ENCODE peak calls at places on chromosomes 6 and 20, in seven cellular contexts. K is NCI-H345; F is activated T-cell treated with anti-CD3 and anti-CD28 coated beads, Interleukin-2, amount 50 U/mL, for 72 hours; V is fibroblast of mammary gland; X is HT-29; R is EL; I is hepatocyte. J is an unnamed sample.

GRCh38 chr6:3898270-3898994 is 49.3 kb downstream of the FAM50B start:
- DNase-seq in K (no peak), F (no peak), V (peak), X (no peak), R (no peak), I (no peak), J (no peak)

GRCh38 chr6:126180585-126180984 is 159.3 kb upstream of the CENPW start:
- DNase-seq in K (no peak), F (peak), V (peak), X (peak), R (peak), I (no peak), J (no peak)

GRCh38 chr6:42025790-42026311 is 24.5 kb upstream of the TAF8 start:
- DNase-seq in K (no peak), F (no peak), V (no peak), X (no peak), R (no peak), I (no peak), J (no peak)

GRCh38 chr6:169145991-169146501 is 107.6 kb downstream of the THBS2 start:
- DNase-seq in K (no peak), F (no peak), V (peak), X (no peak), R (no peak), I (peak), J (no peak)

GRCh38 chr6:41159415-41160082 is 3.4 kb downstream of the TREM2 start:
- DNase-seq in K (peak), F (no peak), V (no peak), X (no peak), R (no peak), I (peak), J (peak)

GRCh38 chr20:17531537-17532025 is 402 bp upstream of the BFSP1 start:
- DNase-seq in K (no peak), F (no peak), V (no peak), X (no peak), R (no peak), I (no peak), J (peak)

GRCh38 chr6:42354707-42355106 is 97.0 kb downstream of the TRERF1 start:
- DNase-seq in K (no peak), F (no peak), V (no peak), X (no peak), R (peak), I (no peak), J (no peak)

GRCh38 chr6:156767603-156768467 is 9.3 kb upstream of the ARID1B start:
- DNase-seq in K (no peak), F (no peak), V (peak), X (no peak), R (peak), I (no peak), J (no peak)

GRCh38 chr6:132060591-132060990 is 109.4 kb upstream of the CCN2 start:
- DNase-seq in K (no peak), F (no peak), V (peak), X (peak), R (peak), I (peak), J (peak)

GRCh38 chr20:59074456-59074855 is 31.9 kb upstream of the PRELID3B start:
- DNase-seq in K (no peak), F (peak), V (peak), X (no peak), R (peak), I (no peak), J (no peak)

GRCh38 chr6:87828044-87828443 is 126.0 kb upstream of the AKIRIN2 start:
- DNase-seq in K (no peak), F (no peak), V (no peak), X (no peak), R (no peak), I (no peak), J (no peak)

GRCh38 chr6:83878902-83879644 is 19.6 kb downstream of the CYB5R4 start:
- DNase-seq in K (no peak), F (no peak), V (no peak), X (no peak), R (no peak), I (peak), J (no peak)

GRCh38 chr6:35602133-35602946 is 86.4 kb downstream of the FKBP5 start:
- DNase-seq in K (no peak), F (no peak), V (peak), X (peak), R (no peak), I (peak), J (peak)

GRCh38 chr6:130742282-130742681 is 84.9 kb upstream of the SMLR1 start:
- DNase-seq in K (no peak), F (no peak), V (no peak), X (no peak), R (peak), I (no peak), J (no peak)

GRCh38 chr6:29529956-29530355 is 29.6 kb downstream of the UBD start:
- DNase-seq in K (no peak), F (no peak), V (no peak), X (no peak), R (no peak), I (no peak), J (no peak)

GRCh38 chr6:162602759-162603158 is 124.8 kb downstream of the PRKN start:
- DNase-seq in K (no peak), F (no peak), V (no peak), X (no peak), R (no peak), I (no peak), J (no peak)

GRCh38 chr20:46588532-46589509 is 38.4 kb upstream of the OCSTAMP start:
- DNase-seq in K (no peak), F (no peak), V (no peak), X (no peak), R (no peak), I (no peak), J (no peak)

GRCh38 chr20:15945301-15945700 is 627.9 kb downstream of the KIF16B start:
- DNase-seq in K (no peak), F (no peak), V (peak), X (no peak), R (no peak), I (no peak), J (no peak)

GRCh38 chr6:117317261-117317660 is 51.9 kb downstream of the VGLL2 start:
- DNase-seq in K (no peak), F (no peak), V (peak), X (peak), R (peak), I (peak), J (peak)

GRCh38 chr20:41149679-41150131 is 12.4 kb downstream of the PLCG1 start:
- DNase-seq in K (no peak), F (no peak), V (peak), X (peak), R (peak), I (peak), J (no peak)

J was measured in NCI-H774.